ENCODE peak calls at places on chromosome 6, in nine cellular contexts. D is stimulated activated naive CD8-positive, alpha-beta T cell treated with anti-CD3 and anti-CD28 coated beads, Interleukin-15, amount 100 ng/mL, for 72 hours; V is HFF-Myc; W is stimulated activated CD4-positive, alpha-beta T cell treated with anti-CD3 and anti-CD28 coated beads, Interleukin-2, amount 100 ng/mL, for 4 hours; L is uterus; N is activated naive CD4-positive, alpha-beta T cell; P is T47D; G is EH; Q is posterior cingulate gyrus. E is an unnamed sample.

GRCh38 chr6:158009935-158010585 is 28.4 kb downstream of the SYNJ2 start:
- DNase-seq in G (no peak), N (no peak), P (no peak), W (no peak), V (no peak), D (no peak), Q (no peak), L (no peak), E (no peak)

GRCh38 chr6:37130704-37131103 is 39.2 kb upstream of the PIM1 start:
- DNase-seq in N (no peak), W (no peak), L (peak), V (no peak), G (peak), Q (no peak), P (no peak), D (no peak), E (peak)

GRCh38 chr6:7050911-7051779 is 56.6 kb upstream of the RREB1 start:
- DNase-seq in V (no peak), L (peak), D (no peak), P (peak), Q (no peak), G (peak), N (no peak), W (no peak), E (peak)

GRCh38 chr6:3229566-3230274 is 2.3 kb upstream of the TUBB2B start:
- DNase-seq in L (no peak), V (no peak), D (no peak), P (peak), G (no peak), Q (peak), W (no peak), N (no peak), E (no peak)

GRCh38 chr6:132333639-132334516 is 67.4 kb downstream of the MOXD1 start:
- DNase-seq in V (peak), W (no peak), N (no peak), D (no peak), P (peak), L (no peak), G (peak), Q (no peak), E (peak)

GRCh38 chr6:39568896-39569295 is 156.3 kb downstream of the KIF6 start:
- DNase-seq in V (peak), W (no peak), Q (no peak), G (peak), N (no peak), L (no peak), P (no peak), D (no peak), E (peak)

GRCh38 chr6:4817551-4817950 is 41.3 kb downstream of the CDYL start:
- DNase-seq in V (no peak), N (no peak), D (no peak), L (no peak), W (no peak), Q (no peak), P (no peak), G (no peak), E (peak)

GRCh38 chr6:170107606-170108222 is 183.2 kb downstream of the DLL1 start:
- DNase-seq in D (no peak), G (no peak), Q (no peak), L (no peak), V (no peak), N (no peak), W (no peak), P (no peak), E (no peak)

GRCh38 chr6:19734519-19734918 is 102.7 kb upstream of the ID4 start:
- DNase-seq in N (no peak), W (no peak), D (no peak), G (peak), Q (no peak), P (no peak), V (no peak), L (no peak), E (peak)

GRCh38 chr6:169454204-169454871 is 200.7 kb upstream of the THBS2 start:
- DNase-seq in N (no peak), V (peak), L (peak), Q (no peak), P (no peak), D (no peak), G (peak), W (no peak), E (peak)

GRCh38 chr6:73798592-73798991 is 102.6 kb downstream of the CD109 start:
- DNase-seq in V (peak), L (peak), Q (peak), W (no peak), P (no peak), N (no peak), D (no peak), G (peak), E (peak)

GRCh38 chr6:135941275-135941674 is 89.8 kb downstream of the PDE7B start:
- DNase-seq in P (no peak), W (no peak), L (no peak), Q (no peak), D (no peak), G (peak), V (no peak), N (no peak), E (peak)

GRCh38 chr6:13332349-13332706 is 4.0 kb upstream of the TBC1D7 start:
- DNase-seq in V (no peak), W (no peak), L (no peak), N (no peak), Q (no peak), D (no peak), G (no peak), P (no peak), E (no peak)

GRCh38 chr6:139474145-139475108 is 100.0 kb upstream of the CITED2 start:
- DNase-seq in V (no peak), Q (no peak), G (peak), D (no peak), W (no peak), L (no peak), P (peak), N (no peak), E (peak)

GRCh38 chr6:139485742-139486475 is 111.5 kb upstream of the CITED2 start:
- DNase-seq in G (no peak), Q (no peak), P (peak), N (no peak), V (no peak), W (no peak), L (no peak), D (no peak), E (no peak)

GRCh38 chr6:88870728-88871330 is 92.6 kb downstream of the RNGTT start:
- DNase-seq in W (peak), L (no peak), D (peak), P (peak), G (peak), V (no peak), Q (no peak), N (no peak), E (peak)

GRCh38 chr6:119119989-119120388 is 41.5 kb upstream of the FAM184A start:
- DNase-seq in G (peak), N (no peak), V (no peak), L (no peak), W (no peak), P (no peak), Q (no peak), D (no peak), E (peak)

GRCh38 chr6:170188571-170189001 is 102.3 kb downstream of the DLL1 start:
- DNase-seq in P (no peak), L (no peak), G (no peak), Q (no peak), W (no peak), N (no peak), D (no peak), V (no peak), E (no peak)

GRCh38 chr6:169881398-169881797 is 130.0 kb downstream of the ERMARD start:
- DNase-seq in L (no peak), G (no peak), N (no peak), W (no peak), D (no peak), V (no peak), Q (no peak), P (no peak), E (no peak)

GRCh38 chr6:77880501-77880900 is 227.7 kb downstream of the MEI4 start:
- DNase-seq in L (no peak), P (no peak), V (no peak), Q (no peak), D (no peak), N (no peak), W (no peak), G (no peak), E (peak)

GRCh38 chr6:4665489-4666417 is 110.5 kb upstream of the CDYL start:
- DNase-seq in P (no peak), Q (no peak), G (peak), N (no peak), W (no peak), D (no peak), V (no peak), L (no peak), E (peak)

GRCh38 chr6:74780831-74781230 is 425.0 kb downstream of the COL12A1 start:
- DNase-seq in N (no peak), D (no peak), P (no peak), W (no peak), L (no peak), V (no peak), Q (no peak), G (peak), E (no peak)

GRCh38 chr6:23457321-23457720 is 668.7 kb upstream of the NRSN1 start:
- DNase-seq in Q (no peak), P (no peak), L (no peak), V (no peak), W (no peak), G (no peak), N (no peak), D (no peak), E (no peak)

GRCh38 chr6:138424004-138424904 is 20.2 kb downstream of the HEBP2 start:
- DNase-seq in L (no peak), P (no peak), G (no peak), Q (no peak), D (no peak), V (no peak), N (no peak), W (no peak), E (no peak)

GRCh38 chr6:44339763-44340625 is 2.5 kb upstream of the SPATS1 start:
- DNase-seq in L (no peak), D (no peak), Q (no peak), G (peak), N (no peak), W (no peak), P (peak), V (no peak), E (peak)

GRCh38 chr6:36615018-36615761 is 21.0 kb downstream of the SRSF3 start:
- DNase-seq in N (no peak), D (peak), W (peak), L (peak), Q (no peak), P (peak), V (no peak), G (peak), E (no peak)

GRCh38 chr6:169398342-169399105 is 144.9 kb upstream of the THBS2 start:
- DNase-seq in P (no peak), D (no peak), N (no peak), V (no peak), W (no peak), G (peak), L (no peak), Q (no peak), E (no peak)

GRCh38 chr6:130366011-130366963 is at the start of gene TMEM200A:
- DNase-seq in P (no peak), N (no peak), Q (peak), L (peak), V (no peak), G (peak), D (peak), W (no peak), E (peak)

E was measured in astrocyte.